ENCODE peak calls at places on chromosomes 13 and 19, in eight cellular contexts. A, F, C, H, I, K, T and N are unnamed samples.

GRCh38 chr13:111116830-111117229 is 1.7 kb downstream of the ARHGEF7 start:
- DNase-seq in A (no peak), F (no peak), C (no peak), H (peak), I (no peak), K (no peak), T (no peak), N (no peak)

GRCh38 chr19:12937243-12938053 is 961 bp upstream of the CALR start:
- DNase-seq in A (no peak), F (no peak), C (no peak), H (no peak), I (no peak), K (no peak), T (no peak), N (no peak)

GRCh38 chr19:32708457-32708856 is 11.1 kb upstream of the TDRD12 start:
- DNase-seq in A (no peak), F (no peak), C (no peak), H (no peak), I (no peak), K (no peak), T (no peak), N (no peak)

GRCh38 chr19:17872251-17873001 is 681 bp downstream of the SLC5A5 start:
- DNase-seq in A (no peak), F (no peak), C (no peak), H (no peak), I (no peak), K (no peak), T (no peak), N (no peak)

GRCh38 chr19:15780595-15781418 is 6.7 kb upstream of the OR10H5 start:
- DNase-seq in A (no peak), F (no peak), C (no peak), H (no peak), I (no peak), K (no peak), T (no peak), N (no peak)

GRCh38 chr19:41882568-41883462 is at the start of gene ARHGEF1:
- DNase-seq in A (peak), F (peak), C (no peak), H (peak), I (no peak), K (no peak), T (no peak), N (no peak)

GRCh38 chr19:7636691-7637373 is at the start of gene STXBP2:
- DNase-seq in A (peak), F (no peak), C (peak), H (peak), I (no peak), K (no peak), T (no peak), N (peak)

GRCh38 chr19:47239152-47239551 is 8.2 kb upstream of the BBC3 start:
- DNase-seq in A (no peak), F (peak), C (no peak), H (no peak), I (no peak), K (no peak), T (no peak), N (no peak)

GRCh38 chr13:53781941-53782340 is 753.3 kb downstream of the OLFM4 start:
- DNase-seq in A (no peak), F (no peak), C (no peak), H (no peak), I (no peak), K (no peak), T (no peak), N (no peak)
- TF ChIP-seq CTCF in A (no peak), F (no peak), C (no peak), H (no peak), I (no peak), K (no peak), T (no peak), N (no peak)

DNA sequence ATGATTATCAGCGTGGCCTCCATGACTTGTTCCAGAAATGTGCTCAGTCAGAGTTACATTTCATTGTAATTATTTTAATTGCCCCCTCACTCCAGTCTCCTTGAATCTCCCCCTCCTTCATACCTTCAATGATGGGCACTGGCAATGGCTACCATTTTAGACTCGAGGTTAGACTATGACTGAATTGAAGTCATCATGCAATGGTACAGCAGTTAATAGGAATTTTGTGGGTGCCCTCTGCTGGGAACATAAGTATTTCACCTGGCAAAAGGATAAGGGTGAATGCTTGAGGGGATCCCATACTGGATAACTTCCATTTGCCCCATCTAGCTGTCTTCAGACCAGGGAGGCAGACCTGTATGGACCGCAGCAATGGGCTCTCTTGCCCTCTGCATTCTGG is 32.2 kb upstream of the USP12 start:
- DNase-seq in A (no peak), F (no peak), C (no peak), H (peak), I (no peak), K (no peak), T (no peak), N (no peak)
- TF ChIP-seq CTCF in A (no peak), F (peak), C (no peak), H (peak), I (peak), K (no peak), T (no peak), N (no peak)

DNA sequence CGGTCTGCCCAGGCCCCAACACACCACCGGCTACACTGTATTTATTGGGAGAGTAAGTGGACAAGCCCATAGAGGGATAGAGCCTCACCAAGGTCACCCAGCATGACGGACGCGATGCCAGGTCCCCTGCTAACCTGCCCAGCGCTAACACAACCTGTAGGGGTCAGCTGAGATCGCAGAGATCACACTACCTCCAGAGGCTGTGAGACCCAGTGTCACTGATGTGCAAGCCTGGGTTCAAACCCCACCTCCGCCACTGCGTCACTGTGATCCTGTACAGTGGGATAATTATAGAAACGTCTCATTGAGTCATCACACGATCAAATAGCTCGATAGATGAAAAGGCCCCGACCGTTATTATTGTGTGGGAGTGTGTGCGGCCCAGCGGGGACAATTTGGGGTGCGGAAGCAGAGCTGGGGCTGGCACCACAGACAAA is 10.6 kb upstream of the TLE2 start:
- DNase-seq in A (no peak), F (no peak), C (no peak), H (no peak), I (no peak), K (no peak), T (no peak), N (no peak)
- TF ChIP-seq CTCF in A (no peak), F (no peak), C (no peak), H (no peak), I (no peak), K (no peak), T (no peak), N (peak)

GRCh38 chr19:58518261-58519086 is 1.1 kb downstream of the ZBTB45 start:
- DNase-seq in A (peak), F (no peak), C (no peak), H (no peak), I (no peak), K (no peak), T (no peak), N (no peak)
- TF ChIP-seq CTCF in A (no peak), F (no peak), C (no peak), H (no peak), I (no peak), K (no peak), T (no peak), N (no peak)